ENCODE peak calls at places on chromosomes 7 and 10, in six cellular contexts. C is GM06990; P is stimulated activated CD8-positive, alpha-beta memory T cell treated with anti-CD3 and anti-CD28 coated beads, Interleukin-4, amount 100 ng/mL, for 1 hour; R is left ventricle myocardium inferior; K is right atrium auricular region; N is SJSA1. S is an unnamed sample.

GRCh38 chr7:916291-916941 is 38.1 kb downstream of the ADAP1 start:
- DNase-seq in K (no peak), R (no peak), C (no peak), P (no peak), N (no peak), S (no peak)

GRCh38 chr7:28395404-28395803 is 16.9 kb upstream of the CREB5 start:
- DNase-seq in P (no peak), N (no peak), K (no peak), C (no peak), R (no peak), S (no peak)

GRCh38 chr7:191105-192034 is 1.0 kb upstream of the FAM20C start:
- DNase-seq in N (no peak), K (peak), C (no peak), R (peak), P (no peak), S (no peak)

GRCh38 chr10:50326757-50327701 is 75.7 kb upstream of the ASAH2 start:
- DNase-seq in R (peak), K (peak), N (no peak), P (no peak), C (no peak), S (no peak)

GRCh38 chr7:128113839-128114238 is 82.6 kb upstream of the LRRC4 start:
- DNase-seq in N (peak), R (no peak), P (no peak), K (peak), C (no peak), S (no peak)

GRCh38 chr10:70695241-70696030 is 23.1 kb downstream of the ADAMTS14 start:
- DNase-seq in C (no peak), P (no peak), R (no peak), K (no peak), N (no peak), S (no peak)

GRCh38 chr10:107341281-107341680 is 176.8 kb upstream of the SORCS1 start:
- DNase-seq in R (no peak), C (no peak), K (no peak), P (no peak), N (no peak), S (no peak)

GRCh38 chr7:43905209-43905946 is 1.0 kb downstream of the URGCP start:
- DNase-seq in N (no peak), R (no peak), P (no peak), K (no peak), C (no peak), S (no peak)

GRCh38 chr10:34407227-34407626 is 407.9 kb downstream of the PARD3 start:
- DNase-seq in N (no peak), P (no peak), C (peak), K (no peak), R (peak), S (no peak)

GRCh38 chr7:71718563-71718962 is 586.6 kb downstream of the GALNT17 start:
- DNase-seq in K (no peak), C (no peak), R (no peak), N (no peak), P (no peak), S (no peak)

GRCh38 chr7:923108-924041 is 31.1 kb downstream of the ADAP1 start:
- DNase-seq in N (peak), P (peak), C (peak), R (peak), K (peak), S (peak)

GRCh38 chr7:40775877-40776276 is 641.1 kb downstream of the SUGCT start:
- DNase-seq in C (no peak), P (no peak), K (no peak), N (no peak), R (no peak), S (no peak)

GRCh38 chr10:132637477-132638129 is 100.0 kb downstream of the INPP5A start:
- DNase-seq in R (peak), P (no peak), K (no peak), C (no peak), N (no peak), S (peak)

GRCh38 chr10:89158446-89158845 is 48.7 kb downstream of the CH25H start:
- DNase-seq in C (no peak), K (no peak), P (no peak), R (no peak), N (no peak), S (no peak)

GRCh38 chr10:4018054-4018511 is 233.1 kb upstream of the KLF6 start:
- DNase-seq in K (no peak), R (no peak), C (no peak), N (no peak), P (no peak), S (no peak)

GRCh38 chr7:25894002-25894901 is 257.7 kb upstream of the NFE2L3 start:
- DNase-seq in N (no peak), K (no peak), C (peak), R (no peak), P (no peak), S (peak)